ENCODE peak calls at places on chromosomes 5 and 9, in nine cellular contexts. One of them, this sample, is unnamed.

GRCh38 chr5:40221796-40222195 is 457.9 kb upstream of the PTGER4 start:
- DNase-seq in fibroblast of pulmonary artery: peak; percentile 35
- DNase-seq in endothelial cell: no peak
- DNase-seq in heart left ventricle: no peak
- DNase-seq in GF-D8: no peak
- DNase-seq in hepatocyte: no peak
- DNase-seq in activated CD4-positive, alpha-beta T cell treated with anti-CD3 and anti-CD28 coated beads, Interleukin-2, amount 50 U/mL, for 1 hour: no peak
- DNase-seq in substantia nigra: no peak
- DNase-seq in right atrium auricular region: no peak
- DNase-seq in this sample: no peak

GRCh38 chr9:34547960-34548603 is 25.3 kb upstream of the ENHO start:
- DNase-seq in fibroblast of pulmonary artery: peak; percentile 66
- DNase-seq in endothelial cell: peak; percentile 88
- DNase-seq in heart left ventricle: peak; percentile 80
- DNase-seq in GF-D8: no peak
- DNase-seq in hepatocyte: peak; percentile 87
- DNase-seq in activated CD4-positive, alpha-beta T cell treated with anti-CD3 and anti-CD28 coated beads, Interleukin-2, amount 50 U/mL, for 1 hour: peak; percentile 28
- DNase-seq in substantia nigra: peak; percentile 86
- DNase-seq in right atrium auricular region: peak; percentile 82
- DNase-seq in this sample: no peak

GRCh38 chr5:159682623-159683022 is 233.7 kb upstream of the ADRA1B start:
- DNase-seq in fibroblast of pulmonary artery: peak; percentile 25
- DNase-seq in endothelial cell: no peak
- DNase-seq in heart left ventricle: no peak
- DNase-seq in GF-D8: no peak
- DNase-seq in hepatocyte: no peak
- DNase-seq in activated CD4-positive, alpha-beta T cell treated with anti-CD3 and anti-CD28 coated beads, Interleukin-2, amount 50 U/mL, for 1 hour: no peak
- DNase-seq in substantia nigra: no peak
- DNase-seq in right atrium auricular region: no peak
- DNase-seq in this sample: no peak

GRCh38 chr9:133792721-133793470 is 54.7 kb upstream of the SARDH start:
- DNase-seq in fibroblast of pulmonary artery: peak; percentile 74
- DNase-seq in endothelial cell: peak; percentile 79
- DNase-seq in heart left ventricle: peak; percentile 81
- DNase-seq in GF-D8: no peak
- DNase-seq in hepatocyte: peak; percentile 78
- DNase-seq in activated CD4-positive, alpha-beta T cell treated with anti-CD3 and anti-CD28 coated beads, Interleukin-2, amount 50 U/mL, for 1 hour: peak; percentile 43
- DNase-seq in substantia nigra: peak; percentile 81
- DNase-seq in right atrium auricular region: peak; percentile 81
- DNase-seq in this sample: no peak

GRCh38 chr5:179416114-179416730 is 71.0 kb upstream of the ADAMTS2 start:
- DNase-seq in fibroblast of pulmonary artery: no peak
- DNase-seq in endothelial cell: no peak
- DNase-seq in heart left ventricle: no peak
- DNase-seq in GF-D8: no peak
- DNase-seq in hepatocyte: no peak
- DNase-seq in activated CD4-positive, alpha-beta T cell treated with anti-CD3 and anti-CD28 coated beads, Interleukin-2, amount 50 U/mL, for 1 hour: no peak
- DNase-seq in substantia nigra: no peak
- DNase-seq in right atrium auricular region: no peak
- DNase-seq in this sample: no peak

GRCh38 chr5:3844266-3844665 is 248.6 kb downstream of the IRX1 start:
- DNase-seq in fibroblast of pulmonary artery: no peak
- DNase-seq in endothelial cell: no peak
- DNase-seq in heart left ventricle: no peak
- DNase-seq in GF-D8: no peak
- DNase-seq in hepatocyte: no peak
- DNase-seq in activated CD4-positive, alpha-beta T cell treated with anti-CD3 and anti-CD28 coated beads, Interleukin-2, amount 50 U/mL, for 1 hour: no peak
- DNase-seq in substantia nigra: no peak
- DNase-seq in right atrium auricular region: no peak
- DNase-seq in this sample: no peak

GRCh38 chr5:38622723-38623129 is 66.3 kb upstream of the LIFR start:
- DNase-seq in fibroblast of pulmonary artery: peak; percentile 52
- DNase-seq in endothelial cell: no peak
- DNase-seq in heart left ventricle: no peak
- DNase-seq in GF-D8: no peak
- DNase-seq in hepatocyte: no peak
- DNase-seq in activated CD4-positive, alpha-beta T cell treated with anti-CD3 and anti-CD28 coated beads, Interleukin-2, amount 50 U/mL, for 1 hour: no peak
- DNase-seq in substantia nigra: no peak
- DNase-seq in right atrium auricular region: no peak
- DNase-seq in this sample: no peak

GRCh38 chr5:16590685-16591084 is 26.1 kb downstream of the RETREG1 start:
- DNase-seq in fibroblast of pulmonary artery: no peak
- DNase-seq in endothelial cell: no peak
- DNase-seq in heart left ventricle: no peak
- DNase-seq in GF-D8: no peak
- DNase-seq in hepatocyte: no peak
- DNase-seq in activated CD4-positive, alpha-beta T cell treated with anti-CD3 and anti-CD28 coated beads, Interleukin-2, amount 50 U/mL, for 1 hour: no peak
- DNase-seq in substantia nigra: no peak
- DNase-seq in right atrium auricular region: no peak
- DNase-seq in this sample: no peak

GRCh38 chr9:136431782-136432350 is 7.8 kb downstream of the INPP5E start:
- DNase-seq in fibroblast of pulmonary artery: no peak
- DNase-seq in endothelial cell: no peak
- DNase-seq in heart left ventricle: no peak
- DNase-seq in GF-D8: no peak
- DNase-seq in hepatocyte: no peak
- DNase-seq in activated CD4-positive, alpha-beta T cell treated with anti-CD3 and anti-CD28 coated beads, Interleukin-2, amount 50 U/mL, for 1 hour: no peak
- DNase-seq in substantia nigra: no peak
- DNase-seq in right atrium auricular region: no peak
- DNase-seq in this sample: no peak

GRCh38 chr5:42970636-42971559 is 69.2 kb downstream of the ANXA2R start:
- DNase-seq in fibroblast of pulmonary artery: no peak
- DNase-seq in endothelial cell: peak; percentile 9
- DNase-seq in heart left ventricle: peak; percentile 27
- DNase-seq in GF-D8: no peak
- DNase-seq in hepatocyte: no peak
- DNase-seq in activated CD4-positive, alpha-beta T cell treated with anti-CD3 and anti-CD28 coated beads, Interleukin-2, amount 50 U/mL, for 1 hour: no peak
- DNase-seq in substantia nigra: no peak
- DNase-seq in right atrium auricular region: no peak
- DNase-seq in this sample: no peak

GRCh38 chr5:54443264-54443663 is 12.2 kb upstream of the HSPB3 start:
- DNase-seq in fibroblast of pulmonary artery: peak; percentile 66
- DNase-seq in endothelial cell: peak; percentile 18
- DNase-seq in heart left ventricle: no peak
- DNase-seq in GF-D8: no peak
- DNase-seq in hepatocyte: no peak
- DNase-seq in activated CD4-positive, alpha-beta T cell treated with anti-CD3 and anti-CD28 coated beads, Interleukin-2, amount 50 U/mL, for 1 hour: no peak
- DNase-seq in substantia nigra: no peak
- DNase-seq in right atrium auricular region: no peak
- DNase-seq in this sample: no peak

GRCh38 chr5:97534166-97534565 is 351.1 kb upstream of the RIOK2 start:
- DNase-seq in fibroblast of pulmonary artery: peak; percentile 95
- DNase-seq in endothelial cell: peak; percentile 31
- DNase-seq in heart left ventricle: no peak
- DNase-seq in GF-D8: no peak
- DNase-seq in hepatocyte: peak; percentile 63
- DNase-seq in activated CD4-positive, alpha-beta T cell treated with anti-CD3 and anti-CD28 coated beads, Interleukin-2, amount 50 U/mL, for 1 hour: no peak
- DNase-seq in substantia nigra: peak; percentile 2
- DNase-seq in right atrium auricular region: no peak
- DNase-seq in this sample: peak; percentile 47

GRCh38 chr9:89878687-89879086 is 273.9 kb downstream of the GADD45G start:
- DNase-seq in fibroblast of pulmonary artery: no peak
- DNase-seq in endothelial cell: no peak
- DNase-seq in heart left ventricle: peak; percentile 92
- DNase-seq in GF-D8: no peak
- DNase-seq in hepatocyte: peak; percentile 47
- DNase-seq in activated CD4-positive, alpha-beta T cell treated with anti-CD3 and anti-CD28 coated beads, Interleukin-2, amount 50 U/mL, for 1 hour: no peak
- DNase-seq in substantia nigra: no peak
- DNase-seq in right atrium auricular region: peak; percentile 87
- DNase-seq in this sample: no peak

GRCh38 chr9:4741365-4742031 is 496 bp upstream of the AK3 start:
- DNase-seq in fibroblast of pulmonary artery: peak; percentile 11
- DNase-seq in endothelial cell: peak; percentile 16
- DNase-seq in heart left ventricle: peak; percentile 61
- DNase-seq in GF-D8: peak; percentile 7
- DNase-seq in hepatocyte: peak; percentile 51
- DNase-seq in activated CD4-positive, alpha-beta T cell treated with anti-CD3 and anti-CD28 coated beads, Interleukin-2, amount 50 U/mL, for 1 hour: peak; percentile 10
- DNase-seq in substantia nigra: peak; percentile 57
- DNase-seq in right atrium auricular region: no peak
- DNase-seq in this sample: no peak

GRCh38 chr5:54311178-54311811 is 922 bp upstream of the ARL15 start:
- DNase-seq in fibroblast of pulmonary artery: peak; percentile 29
- DNase-seq in endothelial cell: no peak
- DNase-seq in heart left ventricle: no peak
- DNase-seq in GF-D8: no peak
- DNase-seq in hepatocyte: no peak
- DNase-seq in activated CD4-positive, alpha-beta T cell treated with anti-CD3 and anti-CD28 coated beads, Interleukin-2, amount 50 U/mL, for 1 hour: no peak
- DNase-seq in substantia nigra: no peak
- DNase-seq in right atrium auricular region: no peak
- DNase-seq in this sample: no peak

GRCh38 chr5:57831942-57832341 is 349.3 kb upstream of the ACTBL2 start:
- DNase-seq in fibroblast of pulmonary artery: no peak
- DNase-seq in endothelial cell: no peak
- DNase-seq in heart left ventricle: no peak
- DNase-seq in GF-D8: no peak
- DNase-seq in hepatocyte: no peak
- DNase-seq in activated CD4-positive, alpha-beta T cell treated with anti-CD3 and anti-CD28 coated beads, Interleukin-2, amount 50 U/mL, for 1 hour: no peak
- DNase-seq in substantia nigra: no peak
- DNase-seq in right atrium auricular region: no peak
- DNase-seq in this sample: no peak

GRCh38 chr5:98796197-98796972 is 22.9 kb downstream of the RGMB start:
- DNase-seq in fibroblast of pulmonary artery: peak; percentile 71
- DNase-seq in endothelial cell: peak; percentile 67
- DNase-seq in heart left ventricle: no peak
- DNase-seq in GF-D8: no peak
- DNase-seq in hepatocyte: peak; percentile 68
- DNase-seq in activated CD4-positive, alpha-beta T cell treated with anti-CD3 and anti-CD28 coated beads, Interleukin-2, amount 50 U/mL, for 1 hour: peak; percentile 42
- DNase-seq in substantia nigra: no peak
- DNase-seq in right atrium auricular region: no peak
- DNase-seq in this sample: no peak

GRCh38 chr5:10370931-10371330 is 17.4 kb downstream of the MARCHF6 start:
- DNase-seq in fibroblast of pulmonary artery: no peak
- DNase-seq in endothelial cell: no peak
- DNase-seq in heart left ventricle: no peak
- DNase-seq in GF-D8: no peak
- DNase-seq in hepatocyte: no peak
- DNase-seq in activated CD4-positive, alpha-beta T cell treated with anti-CD3 and anti-CD28 coated beads, Interleukin-2, amount 50 U/mL, for 1 hour: no peak
- DNase-seq in substantia nigra: no peak
- DNase-seq in right atrium auricular region: no peak
- DNase-seq in this sample: no peak

GRCh38 chr5:64165160-64165499 is 513 bp upstream of the RNF180 start:
- DNase-seq in fibroblast of pulmonary artery: no peak
- DNase-seq in endothelial cell: no peak
- DNase-seq in heart left ventricle: no peak
- DNase-seq in GF-D8: no peak
- DNase-seq in hepatocyte: no peak
- DNase-seq in activated CD4-positive, alpha-beta T cell treated with anti-CD3 and anti-CD28 coated beads, Interleukin-2, amount 50 U/mL, for 1 hour: no peak
- DNase-seq in substantia nigra: no peak
- DNase-seq in right atrium auricular region: no peak
- DNase-seq in this sample: no peak

GRCh38 chr9:91741529-91741928 is 208.5 kb downstream of the ROR2 start:
- DNase-seq in fibroblast of pulmonary artery: peak; percentile 71
- DNase-seq in endothelial cell: no peak
- DNase-seq in heart left ventricle: no peak
- DNase-seq in GF-D8: no peak
- DNase-seq in hepatocyte: no peak
- DNase-seq in activated CD4-positive, alpha-beta T cell treated with anti-CD3 and anti-CD28 coated beads, Interleukin-2, amount 50 U/mL, for 1 hour: no peak
- DNase-seq in substantia nigra: no peak
- DNase-seq in right atrium auricular region: no peak
- DNase-seq in this sample: no peak

GRCh38 chr9:72703574-72703973 is 182.2 kb downstream of the TMC1 start:
- DNase-seq in fibroblast of pulmonary artery: no peak
- DNase-seq in endothelial cell: no peak
- DNase-seq in heart left ventricle: no peak
- DNase-seq in GF-D8: no peak
- DNase-seq in hepatocyte: no peak
- DNase-seq in activated CD4-positive, alpha-beta T cell treated with anti-CD3 and anti-CD28 coated beads, Interleukin-2, amount 50 U/mL, for 1 hour: no peak
- DNase-seq in substantia nigra: no peak
- DNase-seq in right atrium auricular region: no peak
- DNase-seq in this sample: no peak

GRCh38 chr9:95763983-95764382 is 111.5 kb upstream of the ERCC6L2 start:
- DNase-seq in fibroblast of pulmonary artery: no peak
- DNase-seq in endothelial cell: no peak
- DNase-seq in heart left ventricle: no peak
- DNase-seq in GF-D8: no peak
- DNase-seq in hepatocyte: no peak
- DNase-seq in activated CD4-positive, alpha-beta T cell treated with anti-CD3 and anti-CD28 coated beads, Interleukin-2, amount 50 U/mL, for 1 hour: no peak
- DNase-seq in substantia nigra: no peak
- DNase-seq in right atrium auricular region: no peak
- DNase-seq in this sample: no peak

GRCh38 chr9:35646583-35647265 is 4.0 kb downstream of the SIT1 start:
- DNase-seq in fibroblast of pulmonary artery: peak; percentile 90
- DNase-seq in endothelial cell: peak; percentile 98
- DNase-seq in heart left ventricle: peak; percentile 95
- DNase-seq in GF-D8: peak; percentile 68
- DNase-seq in hepatocyte: peak; percentile 97
- DNase-seq in activated CD4-positive, alpha-beta T cell treated with anti-CD3 and anti-CD28 coated beads, Interleukin-2, amount 50 U/mL, for 1 hour: peak; percentile 90
- DNase-seq in substantia nigra: peak; percentile 95
- DNase-seq in right atrium auricular region: peak; percentile 93
- DNase-seq in this sample: peak; percentile 41